ENCODE peak calls at places on chromosome 6, in nine cellular contexts. One of them, this sample, is unnamed.

GRCh38 chr6:31118178-31118577 is 2.1 kb downstream of the CDSN start:
- DNase-seq in tibial nerve: no peak
- DNase-seq in choroid plexus epithelial cell: no peak
- DNase-seq in fibroblast of lung: no peak
- DNase-seq in retinal pigment epithelial cell: no peak
- DNase-seq in heart right ventricle: no peak
- DNase-seq in brain microvascular endothelial cell: no peak
- DNase-seq in stomach: no peak
- DNase-seq in cardiac muscle cell: no peak
- DNase-seq in this sample: no peak

GRCh38 chr6:20789162-20789561 is 254.9 kb downstream of the CDKAL1 start:
- DNase-seq in stomach: no peak
- DNase-seq in brain microvascular endothelial cell: no peak
- DNase-seq in choroid plexus epithelial cell: peak; percentile 69
- DNase-seq in cardiac muscle cell: peak; percentile 60
- DNase-seq in fibroblast of lung: peak; percentile 56
- DNase-seq in retinal pigment epithelial cell: no peak
- DNase-seq in heart right ventricle: no peak
- DNase-seq in tibial nerve: no peak
- DNase-seq in this sample: peak; percentile 72

GRCh38 chr6:53770690-53771320 is 24.0 kb upstream of the LRRC1 start:
- DNase-seq in choroid plexus epithelial cell: peak; percentile 54
- DNase-seq in stomach: no peak
- DNase-seq in fibroblast of lung: no peak
- DNase-seq in brain microvascular endothelial cell: no peak
- DNase-seq in heart right ventricle: no peak
- DNase-seq in cardiac muscle cell: peak; percentile 36
- DNase-seq in tibial nerve: no peak
- DNase-seq in retinal pigment epithelial cell: no peak
- DNase-seq in this sample: peak; percentile 12

GRCh38 chr6:108957221-108957620 is 109.0 kb downstream of the ARMC2 start:
- DNase-seq in fibroblast of lung: no peak
- DNase-seq in choroid plexus epithelial cell: no peak
- DNase-seq in heart right ventricle: no peak
- DNase-seq in cardiac muscle cell: no peak
- DNase-seq in tibial nerve: no peak
- DNase-seq in stomach: no peak
- DNase-seq in retinal pigment epithelial cell: no peak
- DNase-seq in brain microvascular endothelial cell: no peak
- DNase-seq in this sample: no peak

GRCh38 chr6:111854683-111855082 is 18.6 kb downstream of the FYN start:
- DNase-seq in heart right ventricle: no peak
- DNase-seq in retinal pigment epithelial cell: no peak
- DNase-seq in tibial nerve: no peak
- DNase-seq in stomach: no peak
- DNase-seq in choroid plexus epithelial cell: peak; percentile 57
- DNase-seq in fibroblast of lung: peak; percentile 77
- DNase-seq in brain microvascular endothelial cell: no peak
- DNase-seq in cardiac muscle cell: peak; percentile 33
- DNase-seq in this sample: peak; percentile 33

GRCh38 chr6:167568407-167569024 is 243.6 kb downstream of the TTLL2 start:
- DNase-seq in stomach: no peak
- DNase-seq in fibroblast of lung: no peak
- DNase-seq in choroid plexus epithelial cell: no peak
- DNase-seq in tibial nerve: no peak
- DNase-seq in brain microvascular endothelial cell: no peak
- DNase-seq in heart right ventricle: no peak
- DNase-seq in retinal pigment epithelial cell: no peak
- DNase-seq in cardiac muscle cell: no peak
- DNase-seq in this sample: no peak

GRCh38 chr6:116314878-116315277 is 35.1 kb upstream of the TSPYL1 start:
- DNase-seq in heart right ventricle: no peak
- DNase-seq in stomach: no peak
- DNase-seq in cardiac muscle cell: peak; percentile 25
- DNase-seq in choroid plexus epithelial cell: peak; percentile 27
- DNase-seq in brain microvascular endothelial cell: no peak
- DNase-seq in fibroblast of lung: no peak
- DNase-seq in retinal pigment epithelial cell: no peak
- DNase-seq in tibial nerve: no peak
- DNase-seq in this sample: no peak

GRCh38 chr6:147322299-147323162 is 118.3 kb downstream of the STXBP5 start:
- DNase-seq in cardiac muscle cell: peak; percentile 61
- DNase-seq in tibial nerve: no peak
- DNase-seq in fibroblast of lung: peak; percentile 78
- DNase-seq in stomach: no peak
- DNase-seq in choroid plexus epithelial cell: peak; percentile 78
- DNase-seq in retinal pigment epithelial cell: no peak
- DNase-seq in brain microvascular endothelial cell: no peak
- DNase-seq in heart right ventricle: no peak
- DNase-seq in this sample: peak; percentile 9

GRCh38 chr6:127190552-127190951 is 72.1 kb downstream of the RSPO3 start:
- DNase-seq in tibial nerve: no peak
- DNase-seq in choroid plexus epithelial cell: peak; percentile 85
- DNase-seq in heart right ventricle: no peak
- DNase-seq in retinal pigment epithelial cell: no peak
- DNase-seq in fibroblast of lung: peak; percentile 78
- DNase-seq in stomach: no peak
- DNase-seq in cardiac muscle cell: peak; percentile 74
- DNase-seq in brain microvascular endothelial cell: peak; percentile 43
- DNase-seq in this sample: peak; percentile 76

GRCh38 chr6:169189227-169189626 is 64.4 kb downstream of the THBS2 start:
- DNase-seq in retinal pigment epithelial cell: no peak
- DNase-seq in heart right ventricle: no peak
- DNase-seq in brain microvascular endothelial cell: no peak
- DNase-seq in stomach: no peak
- DNase-seq in choroid plexus epithelial cell: no peak
- DNase-seq in fibroblast of lung: no peak
- DNase-seq in tibial nerve: no peak
- DNase-seq in cardiac muscle cell: no peak
- DNase-seq in this sample: no peak

GRCh38 chr6:169189686-169190085 is 64.0 kb downstream of the THBS2 start:
- DNase-seq in heart right ventricle: no peak
- DNase-seq in retinal pigment epithelial cell: no peak
- DNase-seq in brain microvascular endothelial cell: no peak
- DNase-seq in choroid plexus epithelial cell: no peak
- DNase-seq in cardiac muscle cell: no peak
- DNase-seq in fibroblast of lung: no peak
- DNase-seq in tibial nerve: no peak
- DNase-seq in stomach: no peak
- DNase-seq in this sample: peak; percentile 63

GRCh38 chr6:169190144-169190584 is 63.5 kb downstream of the THBS2 start:
- DNase-seq in brain microvascular endothelial cell: peak; percentile 83
- DNase-seq in choroid plexus epithelial cell: peak; percentile 89
- DNase-seq in heart right ventricle: peak; percentile 71
- DNase-seq in tibial nerve: peak; percentile 61
- DNase-seq in cardiac muscle cell: peak; percentile 99
- DNase-seq in fibroblast of lung: peak; percentile 94
- DNase-seq in retinal pigment epithelial cell: no peak
- DNase-seq in stomach: no peak
- DNase-seq in this sample: peak; percentile 100

GRCh38 chr6:169186496-169187169 is 67.0 kb downstream of the THBS2 start:
- DNase-seq in cardiac muscle cell: no peak
- DNase-seq in stomach: no peak
- DNase-seq in heart right ventricle: no peak
- DNase-seq in tibial nerve: no peak
- DNase-seq in fibroblast of lung: no peak
- DNase-seq in brain microvascular endothelial cell: no peak
- DNase-seq in choroid plexus epithelial cell: no peak
- DNase-seq in retinal pigment epithelial cell: no peak
- DNase-seq in this sample: no peak

DNA sequence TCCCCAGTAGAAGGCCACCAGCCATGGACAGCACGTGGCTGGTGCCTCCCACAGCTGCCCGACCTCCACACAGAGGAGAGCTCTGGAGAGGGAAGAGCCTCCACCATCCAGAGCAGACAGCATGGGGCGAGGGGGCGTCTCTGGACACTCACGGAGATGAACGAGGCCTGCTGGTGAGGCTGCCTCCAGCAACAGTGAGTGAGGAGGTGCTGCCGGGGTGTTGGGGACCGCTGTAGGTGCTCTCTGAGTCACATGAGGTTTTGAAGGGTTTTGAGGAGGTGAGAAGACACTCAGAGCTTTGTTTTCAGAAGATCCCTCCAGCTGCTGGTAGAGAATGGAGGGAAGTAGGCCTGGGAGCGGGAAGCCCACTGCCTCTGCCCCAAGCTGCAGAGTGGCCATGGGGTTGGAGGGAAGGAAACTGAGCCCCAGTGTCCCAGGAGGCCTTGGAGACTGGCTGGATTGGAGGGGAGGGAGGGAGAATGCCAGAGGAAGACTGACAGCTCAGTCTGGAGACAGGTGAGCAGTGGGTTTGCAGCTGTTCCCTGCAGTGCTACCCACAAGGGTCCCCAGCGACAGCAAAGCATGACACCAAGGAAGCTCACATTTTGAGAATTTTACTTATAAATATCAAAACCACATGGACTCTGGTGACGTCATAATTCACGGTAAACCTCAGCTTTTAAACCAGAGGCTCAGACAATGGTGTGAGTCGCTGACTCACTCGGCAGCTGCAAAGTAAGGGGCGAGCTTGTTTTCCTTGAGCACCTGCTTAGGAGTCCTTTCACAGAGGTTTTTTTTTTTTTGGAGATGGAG is 65.4 kb downstream of the THBS2 start:
- DNase-seq in heart right ventricle: no peak
- DNase-seq in brain microvascular endothelial cell: peak; percentile 88
- DNase-seq in retinal pigment epithelial cell: peak; percentile 42
- DNase-seq in stomach: no peak
- DNase-seq in choroid plexus epithelial cell: peak; percentile 85
- DNase-seq in fibroblast of lung: peak; percentile 94
- DNase-seq in cardiac muscle cell: peak; percentile 84
- DNase-seq in tibial nerve: no peak
- DNase-seq in this sample: peak; percentile 94
- H3K4me3 ChIP-seq in heart right ventricle: no peak overlapping the region
- H3K4me3 ChIP-seq in brain microvascular endothelial cell: no peak overlapping the region
- H3K4me3 ChIP-seq in retinal pigment epithelial cell: no peak overlapping the region
- H3K4me3 ChIP-seq in stomach: no peak overlapping the region
- H3K4me3 ChIP-seq in choroid plexus epithelial cell: no peak overlapping the region
- H3K4me3 ChIP-seq in fibroblast of lung: no peak overlapping the region
- H3K4me3 ChIP-seq in cardiac muscle cell: no peak overlapping the region
- H3K4me3 ChIP-seq in tibial nerve: no peak overlapping the region
- H3K4me3 ChIP-seq in this sample: no peak overlapping the region

GRCh38 chr6:43284986-43285385 is 13.1 kb upstream of the SLC22A7 start:
- DNase-seq in cardiac muscle cell: no peak
- DNase-seq in heart right ventricle: no peak
- DNase-seq in choroid plexus epithelial cell: no peak
- DNase-seq in fibroblast of lung: no peak
- DNase-seq in retinal pigment epithelial cell: no peak
- DNase-seq in stomach: no peak
- DNase-seq in brain microvascular endothelial cell: no peak
- DNase-seq in tibial nerve: no peak
- DNase-seq in this sample: no peak

GRCh38 chr6:43285832-43286231 is 12.2 kb upstream of the SLC22A7 start:
- DNase-seq in choroid plexus epithelial cell: no peak
- DNase-seq in stomach: no peak
- DNase-seq in cardiac muscle cell: no peak
- DNase-seq in fibroblast of lung: no peak
- DNase-seq in tibial nerve: no peak
- DNase-seq in retinal pigment epithelial cell: no peak
- DNase-seq in heart right ventricle: no peak
- DNase-seq in brain microvascular endothelial cell: no peak
- DNase-seq in this sample: no peak

GRCh38 chr6:43283905-43284304 is 14.2 kb upstream of the SLC22A7 start:
- DNase-seq in cardiac muscle cell: no peak
- DNase-seq in tibial nerve: no peak
- DNase-seq in stomach: no peak
- DNase-seq in retinal pigment epithelial cell: no peak
- DNase-seq in choroid plexus epithelial cell: no peak
- DNase-seq in heart right ventricle: no peak
- DNase-seq in brain microvascular endothelial cell: no peak
- DNase-seq in fibroblast of lung: no peak
- DNase-seq in this sample: no peak

GRCh38 chr6:43286456-43286994 is 11.5 kb upstream of the SLC22A7 start:
- DNase-seq in retinal pigment epithelial cell: no peak
- DNase-seq in fibroblast of lung: no peak
- DNase-seq in stomach: no peak
- DNase-seq in cardiac muscle cell: no peak
- DNase-seq in choroid plexus epithelial cell: no peak
- DNase-seq in brain microvascular endothelial cell: no peak
- DNase-seq in heart right ventricle: no peak
- DNase-seq in tibial nerve: no peak
- DNase-seq in this sample: no peak

DNA sequence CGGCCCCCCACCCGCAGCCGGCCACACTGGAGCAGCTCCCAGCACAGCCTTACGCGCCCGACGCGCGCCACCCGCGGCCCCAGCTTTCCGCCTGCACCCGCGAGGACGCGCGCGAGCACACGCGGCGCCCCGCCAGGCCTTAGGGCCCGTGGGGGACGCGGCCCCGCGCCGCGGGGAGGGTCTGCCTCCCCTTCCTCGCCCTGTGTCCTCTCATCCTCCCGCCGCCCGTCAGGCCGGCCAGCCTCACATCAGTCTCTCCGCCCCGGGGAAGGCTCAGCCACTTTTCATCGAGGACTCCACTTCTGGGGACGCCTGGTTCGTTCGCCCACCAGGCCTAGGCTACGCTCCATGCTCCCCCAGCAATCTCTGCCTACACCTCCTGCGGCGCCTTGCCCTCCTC is 12.6 kb upstream of the SLC22A7 start:
- DNase-seq in stomach: no peak
- DNase-seq in brain microvascular endothelial cell: no peak
- DNase-seq in heart right ventricle: no peak
- DNase-seq in fibroblast of lung: no peak
- DNase-seq in choroid plexus epithelial cell: no peak
- DNase-seq in retinal pigment epithelial cell: no peak
- DNase-seq in cardiac muscle cell: no peak
- DNase-seq in tibial nerve: no peak
- DNase-seq in this sample: no peak
- H3K4me3 ChIP-seq in stomach: no peak overlapping the region
- H3K4me3 ChIP-seq in brain microvascular endothelial cell: no peak overlapping the region
- H3K4me3 ChIP-seq in heart right ventricle: peak overlapping the region; percentile 38
- H3K4me3 ChIP-seq in fibroblast of lung: no peak overlapping the region
- H3K4me3 ChIP-seq in choroid plexus epithelial cell: no peak overlapping the region
- H3K4me3 ChIP-seq in retinal pigment epithelial cell: no peak overlapping the region
- H3K4me3 ChIP-seq in cardiac muscle cell: no peak overlapping the region
- H3K4me3 ChIP-seq in tibial nerve: no peak overlapping the region
- H3K4me3 ChIP-seq in this sample: no peak overlapping the region

DNA sequence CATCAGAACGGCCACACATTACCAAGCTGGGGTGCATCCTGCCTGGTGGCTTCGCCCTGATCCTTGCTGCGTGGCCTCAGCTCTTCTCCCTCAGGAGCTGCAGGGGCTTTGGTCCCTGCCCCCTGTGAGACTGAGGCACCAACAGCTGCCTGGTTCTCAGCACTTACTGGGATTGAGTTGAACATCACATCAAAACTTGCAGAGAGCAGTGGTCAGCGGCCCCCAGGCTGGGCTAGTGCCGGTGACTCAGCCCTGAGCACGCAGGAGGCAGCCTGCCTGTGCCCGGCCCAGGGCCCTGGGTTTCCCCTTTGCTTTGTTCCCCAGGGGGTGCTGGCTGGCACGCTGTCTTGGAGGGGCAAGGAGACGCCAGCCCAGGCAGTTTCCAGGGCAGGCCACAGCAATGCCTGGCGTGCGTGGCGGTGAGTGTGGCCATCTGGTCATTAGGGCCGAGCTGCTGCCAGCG is 63.3 kb downstream of the DLL1 start:
- DNase-seq in cardiac muscle cell: no peak
- DNase-seq in fibroblast of lung: no peak
- DNase-seq in brain microvascular endothelial cell: no peak
- DNase-seq in tibial nerve: no peak
- DNase-seq in heart right ventricle: no peak
- DNase-seq in stomach: no peak
- DNase-seq in retinal pigment epithelial cell: no peak
- DNase-seq in choroid plexus epithelial cell: no peak
- DNase-seq in this sample: no peak
- H3K4me3 ChIP-seq in cardiac muscle cell: no peak overlapping the region
- H3K4me3 ChIP-seq in fibroblast of lung: no peak overlapping the region
- H3K4me3 ChIP-seq in brain microvascular endothelial cell: no peak overlapping the region
- H3K4me3 ChIP-seq in tibial nerve: no peak overlapping the region
- H3K4me3 ChIP-seq in heart right ventricle: no peak overlapping the region
- H3K4me3 ChIP-seq in stomach: no peak overlapping the region
- H3K4me3 ChIP-seq in retinal pigment epithelial cell: no peak overlapping the region
- H3K4me3 ChIP-seq in choroid plexus epithelial cell: no peak overlapping the region
- H3K4me3 ChIP-seq in this sample: no peak overlapping the region

GRCh38 chr6:5293692-5294091 is 32.4 kb downstream of the FARS2 start:
- DNase-seq in cardiac muscle cell: no peak
- DNase-seq in choroid plexus epithelial cell: no peak
- DNase-seq in fibroblast of lung: no peak
- DNase-seq in retinal pigment epithelial cell: no peak
- DNase-seq in stomach: no peak
- DNase-seq in tibial nerve: no peak
- DNase-seq in heart right ventricle: no peak
- DNase-seq in brain microvascular endothelial cell: no peak
- DNase-seq in this sample: no peak
- H3K4me3 ChIP-seq in cardiac muscle cell: no peak overlapping the region
- H3K4me3 ChIP-seq in choroid plexus epithelial cell: no peak overlapping the region
- H3K4me3 ChIP-seq in fibroblast of lung: no peak overlapping the region
- H3K4me3 ChIP-seq in retinal pigment epithelial cell: no peak overlapping the region
- H3K4me3 ChIP-seq in stomach: no peak overlapping the region
- H3K4me3 ChIP-seq in tibial nerve: no peak overlapping the region
- H3K4me3 ChIP-seq in heart right ventricle: no peak overlapping the region
- H3K4me3 ChIP-seq in brain microvascular endothelial cell: no peak overlapping the region
- H3K4me3 ChIP-seq in this sample: no peak overlapping the region